ENCODE peak calls at places on chromosomes 5 and 9, in four cellular contexts. I is mesendoderm, C is H1, F is H9. Z is an unnamed sample.

GRCh38 chr5:180330810-180331646 is 22.1 kb downstream of the GFPT2 start:
- DNase-seq in I (peak; percentile 90), C (no peak), F (peak; percentile 25), Z (peak; percentile 99)

GRCh38 chr9:91750343-91750742 is 199.7 kb downstream of the ROR2 start:
- DNase-seq in I (no peak), C (no peak), F (no peak), Z (no peak)

GRCh38 chr5:93926831-93927600 is 185.6 kb upstream of the POU5F2 start:
- DNase-seq in I (peak; percentile 21), C (no peak), F (no peak), Z (peak; percentile 51)

GRCh38 chr9:89984214-89984613 is 379.4 kb downstream of the GADD45G start:
- DNase-seq in I (no peak), C (no peak), F (no peak), Z (peak; percentile 51)

GRCh38 chr5:169289520-169289919 is 11.4 kb downstream of the SLIT3 start:
- DNase-seq in I (no peak), C (no peak), F (no peak), Z (no peak)

GRCh38 chr9:19232117-19232829 is 1.8 kb downstream of the DENND4C start:
- DNase-seq in I (no peak), C (no peak), F (no peak), Z (peak; percentile 2)

GRCh38 chr5:156094001-156094400 is 233.0 kb upstream of the SGCD start:
- DNase-seq in I (peak; percentile 45), C (no peak), F (peak; percentile 70), Z (peak; percentile 19)

GRCh38 chr5:154205441-154206117 is 15.0 kb downstream of the GALNT10 start:
- DNase-seq in I (no peak), C (no peak), F (no peak), Z (peak; percentile 86)

GRCh38 chr5:151684690-151685361 is 1.9 kb downstream of the SPARC start:
- DNase-seq in I (peak; percentile 99), C (peak; percentile 72), F (peak; percentile 91), Z (peak; percentile 97)

GRCh38 chr9:115944166-115944948 is 209.2 kb upstream of the PAPPA start:
- DNase-seq in I (peak; percentile 3), C (no peak), F (peak; percentile 46), Z (peak; percentile 100)

GRCh38 chr5:9928266-9928750 is 298.2 kb upstream of the TAS2R1 start:
- DNase-seq in I (peak; percentile 48), C (no peak), F (no peak), Z (no peak)

GRCh38 chr5:10633271-10634049 is 69.6 kb downstream of the ANKRD33B start:
- DNase-seq in I (no peak), C (no peak), F (no peak), Z (no peak)

GRCh38 chr5:150104550-150104870 is 18.2 kb upstream of the CSF1R start:
- DNase-seq in I (no peak), C (no peak), F (no peak), Z (no peak)

GRCh38 chr5:127417534-127417933 is 99.9 kb upstream of the PRRC1 start:
- DNase-seq in I (no peak), C (no peak), F (no peak), Z (no peak)

GRCh38 chr9:125409217-125409636 is 147.6 kb downstream of the GAPVD1 start:
- DNase-seq in I (peak; percentile 58), C (peak; percentile 56), F (peak; percentile 66), Z (no peak)

GRCh38 chr9:79889325-79889724 is 317.6 kb downstream of the TLE4 start:
- DNase-seq in I (no peak), C (no peak), F (no peak), Z (no peak)

GRCh38 chr5:66560371-66560770 is 35.8 kb upstream of the MAST4 start:
- DNase-seq in I (no peak), C (no peak), F (no peak), Z (no peak)

GRCh38 chr9:10062629-10063395 is 550.0 kb downstream of the PTPRD start:
- DNase-seq in I (no peak), C (no peak), F (no peak), Z (peak; percentile 47)

GRCh38 chr5:170436335-170436734 is 47.2 kb upstream of the KCNMB1 start:
- DNase-seq in I (no peak), C (no peak), F (no peak), Z (no peak)

GRCh38 chr5:104172976-104173375 is 610.4 kb upstream of the NUDT12 start:
- DNase-seq in I (no peak), C (no peak), F (no peak), Z (no peak)

GRCh38 chr5:64914396-64914795 is 145.7 kb downstream of the CWC27 start:
- DNase-seq in I (no peak), C (no peak), F (no peak), Z (peak; percentile 59)

GRCh38 chr5:79225026-79225425 is 10.9 kb upstream of the JMY start:
- DNase-seq in I (no peak), C (no peak), F (no peak), Z (peak; percentile 82)

GRCh38 chr9:3908731-3909130 is 382.9 kb upstream of the RFX3 start:
- DNase-seq in I (no peak), C (no peak), F (no peak), Z (no peak)

GRCh38 chr9:338602-339001 is 123.9 kb downstream of the DOCK8 start:
- DNase-seq in I (no peak), C (no peak), F (no peak), Z (no peak)

GRCh38 chr5:73564018-73564417 is 1.4 kb downstream of the ANKRA2 start:
- DNase-seq in I (no peak), C (no peak), F (no peak), Z (no peak)

GRCh38 chr5:1118231-1118698 is 6.4 kb upstream of the SLC12A7 start:
- DNase-seq in I (no peak), C (no peak), F (no peak), Z (peak; percentile 11)

GRCh38 chr5:125232779-125233230 is 486.4 kb upstream of the ZNF608 start:
- DNase-seq in I (no peak), C (no peak), F (no peak), Z (peak; percentile 86)

GRCh38 chr9:82327641-82328040 is 339.1 kb downstream of the SPATA31D1 start:
- DNase-seq in I (no peak), C (no peak), F (no peak), Z (no peak)

GRCh38 chr5:51272957-51273356 is 110.3 kb upstream of the ISL1 start:
- DNase-seq in I (peak; percentile 12), C (no peak), F (no peak), Z (no peak)

GRCh38 chr5:36073595-36074216 is 7.0 kb upstream of the UGT3A2 start:
- DNase-seq in I (peak; percentile 86), C (peak; percentile 51), F (peak; percentile 71), Z (no peak)

GRCh38 chr9:19757745-19758144 is 31.1 kb downstream of the SLC24A2 start:
- DNase-seq in I (no peak), C (no peak), F (no peak), Z (no peak)

GRCh38 chr5:141914154-141914743 is 9.4 kb upstream of the DELE1 start:
- DNase-seq in I (peak; percentile 50), C (peak; percentile 77), F (peak; percentile 81), Z (no peak)

GRCh38 chr5:131436081-131436480 is 172.2 kb downstream of the CDC42SE2 start:
- DNase-seq in I (no peak), C (no peak), F (no peak), Z (no peak)

GRCh38 chr9:126613656-126614055 is at the start of gene LMX1B:
- DNase-seq in I (peak; percentile 79), C (peak; percentile 73), F (peak; percentile 72), Z (peak; percentile 17)

GRCh38 chr9:129703667-129704355 is 38.4 kb downstream of the PRRX2 start:
- DNase-seq in I (no peak), C (no peak), F (no peak), Z (no peak)

GRCh38 chr9:129709471-129710460 is 43.1 kb downstream of the PTGES start:
- DNase-seq in I (no peak), C (no peak), F (no peak), Z (no peak)

GRCh38 chr9:129704797-129705196 is 39.4 kb downstream of the PRRX2 start:
- DNase-seq in I (no peak), C (no peak), F (no peak), Z (no peak)

GRCh38 chr9:129712595-129713524 is 40.0 kb downstream of the PTGES start:
- DNase-seq in I (no peak), C (no peak), F (peak; percentile 26), Z (peak; percentile 87)

GRCh38 chr9:129708799-129709198 is 43.4 kb downstream of the PRRX2 start:
- DNase-seq in I (no peak), C (no peak), F (peak; percentile 22), Z (peak; percentile 20)
- H4K5ac ChIP-seq in I (no peak overlapping the region), C (no peak overlapping the region), F (no peak overlapping the region), Z (peak overlapping the region; percentile 11)

DNA sequence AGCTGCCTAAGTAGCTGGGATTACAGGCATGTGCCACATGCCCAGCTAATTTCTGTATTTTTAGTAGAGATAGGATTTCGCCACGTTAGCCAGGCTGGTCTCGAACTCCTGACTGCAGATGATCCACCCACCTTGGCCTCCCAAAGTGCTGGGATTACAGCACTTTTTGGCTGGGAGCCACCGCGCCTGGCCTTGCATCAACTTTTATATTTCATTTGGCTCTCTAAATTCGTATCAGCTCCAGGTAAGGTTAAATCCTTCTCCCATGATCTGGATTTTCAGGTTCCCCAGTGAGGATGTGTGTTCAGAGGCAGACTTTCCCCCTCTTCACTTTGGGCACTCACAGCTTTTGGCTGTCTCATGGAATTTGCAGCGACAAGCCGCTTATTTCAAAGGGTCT is 16.8 kb upstream of the RNF38 start:
- DNase-seq in I (no peak), C (no peak), F (no peak), Z (no peak)
- H4K5ac ChIP-seq in I (no peak overlapping the region), C (no peak overlapping the region), F (no peak overlapping the region), Z (no peak overlapping the region)

DNA sequence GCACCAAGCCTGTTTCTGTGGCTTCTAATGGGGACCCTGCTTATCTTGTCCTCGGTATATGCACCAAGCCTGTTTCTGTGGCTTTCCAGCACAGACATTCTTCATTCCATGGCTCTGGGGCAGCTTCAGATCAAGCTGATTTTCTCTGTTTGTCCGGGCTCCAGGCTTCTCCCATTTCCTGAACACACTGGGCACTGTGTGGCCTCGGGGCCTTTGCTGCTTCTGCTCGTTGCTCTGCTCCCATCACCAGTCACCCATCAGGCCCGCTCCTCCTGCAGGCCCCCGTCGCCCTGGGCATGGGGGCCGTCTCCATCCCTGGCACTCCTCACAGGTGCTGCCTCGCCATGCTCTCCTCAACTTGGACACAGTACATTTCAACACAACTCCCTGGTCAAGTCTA is 30.6 kb downstream of the ZNF354A start:
- DNase-seq in I (no peak), C (no peak), F (no peak), Z (no peak)
- H4K5ac ChIP-seq in I (no peak overlapping the region), C (no peak overlapping the region), F (no peak overlapping the region), Z (no peak overlapping the region)

GRCh38 chr5:97729938-97730337 is 546.9 kb upstream of the RIOK2 start:
- DNase-seq in I (no peak), C (no peak), F (no peak), Z (no peak)

GRCh38 chr5:97737608-97738007 is 554.6 kb upstream of the RIOK2 start:
- DNase-seq in I (no peak), C (no peak), F (no peak), Z (no peak)

DNA sequence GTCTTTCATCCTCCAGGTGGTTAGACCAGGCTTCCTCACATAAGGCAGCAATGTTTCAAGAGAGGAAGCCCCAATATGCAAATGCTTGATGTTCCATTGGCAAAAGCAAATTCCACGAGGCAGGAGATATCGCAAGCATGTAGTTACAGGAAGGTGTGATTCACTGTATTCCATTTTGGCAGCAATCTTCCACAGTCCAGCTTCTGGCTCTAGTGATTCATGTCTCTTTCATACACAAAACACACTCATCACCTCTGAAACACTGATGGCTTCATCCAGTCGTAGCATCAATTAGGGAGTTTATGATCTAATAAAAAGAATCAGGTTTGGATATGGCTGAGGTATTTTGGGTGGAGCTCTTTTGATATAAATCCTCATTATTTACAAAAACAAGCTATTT is 552.2 kb upstream of the RIOK2 start:
- DNase-seq in I (no peak), C (no peak), F (no peak), Z (peak; percentile 92)
- H4K5ac ChIP-seq in I (no peak overlapping the region), C (no peak overlapping the region), F (no peak overlapping the region), Z (no peak overlapping the region)

Z was measured in IMR-90.